ENCODE peak calls at places on chromosomes 12 and 14, in five cellular contexts. One of them, this sample, is unnamed.

GRCh38 chr12:15962760-15963159 is 51.6 kb downstream of the DERA start:
- DNase-seq in GM13977: no peak
- DNase-seq in H7: no peak
- DNase-seq in tibial artery: no peak
- DNase-seq in dermis microvascular lymphatic vessel endothelial cell: no peak
- DNase-seq in this sample: no peak

GRCh38 chr14:105505101-105505500 is 14.1 kb downstream of the TEDC1 start:
- DNase-seq in H7: peak
- DNase-seq in GM13977: no peak
- DNase-seq in dermis microvascular lymphatic vessel endothelial cell: no peak
- DNase-seq in tibial artery: no peak
- DNase-seq in this sample: no peak

GRCh38 chr14:96167224-96168148 is 37.2 kb upstream of the BDKRB2 start:
- DNase-seq in H7: no peak
- DNase-seq in GM13977: no peak
- DNase-seq in dermis microvascular lymphatic vessel endothelial cell: no peak
- DNase-seq in tibial artery: no peak
- DNase-seq in this sample: peak

GRCh38 chr14:67241416-67242362 is at the start of gene PALS1:
- DNase-seq in H7: peak
- DNase-seq in dermis microvascular lymphatic vessel endothelial cell: peak
- DNase-seq in GM13977: peak
- DNase-seq in tibial artery: peak
- DNase-seq in this sample: no peak

GRCh38 chr14:105030836-105031396 is 10.0 kb upstream of the CDCA4 start:
- DNase-seq in tibial artery: no peak
- DNase-seq in H7: no peak
- DNase-seq in GM13977: no peak
- DNase-seq in dermis microvascular lymphatic vessel endothelial cell: no peak
- DNase-seq in this sample: no peak

GRCh38 chr12:123389560-123390351 is 5.8 kb downstream of the KMT5A start:
- DNase-seq in tibial artery: no peak
- DNase-seq in dermis microvascular lymphatic vessel endothelial cell: no peak
- DNase-seq in GM13977: peak
- DNase-seq in H7: peak
- DNase-seq in this sample: peak

GRCh38 chr14:98704441-98704840 is 567.6 kb downstream of the BCL11B start:
- DNase-seq in dermis microvascular lymphatic vessel endothelial cell: no peak
- DNase-seq in H7: no peak
- DNase-seq in GM13977: no peak
- DNase-seq in tibial artery: no peak
- DNase-seq in this sample: no peak

GRCh38 chr12:120257041-120257821 is 8.3 kb downstream of the PXN start:
- DNase-seq in dermis microvascular lymphatic vessel endothelial cell: peak
- DNase-seq in GM13977: no peak
- DNase-seq in H7: peak
- DNase-seq in tibial artery: peak
- DNase-seq in this sample: no peak

GRCh38 chr14:72771561-72771960 is 122.3 kb downstream of the DPF3 start:
- DNase-seq in GM13977: no peak
- DNase-seq in tibial artery: no peak
- DNase-seq in H7: no peak
- DNase-seq in dermis microvascular lymphatic vessel endothelial cell: no peak
- DNase-seq in this sample: peak

GRCh38 chr12:51048601-51049369 is 658 bp downstream of the LETMD1 start:
- DNase-seq in tibial artery: no peak
- DNase-seq in GM13977: no peak
- DNase-seq in H7: no peak
- DNase-seq in dermis microvascular lymphatic vessel endothelial cell: no peak
- DNase-seq in this sample: no peak

GRCh38 chr12:24948452-24948815 is 467 bp downstream of the BCAT1 start:
- DNase-seq in H7: peak
- DNase-seq in tibial artery: no peak
- DNase-seq in GM13977: no peak
- DNase-seq in dermis microvascular lymphatic vessel endothelial cell: peak
- DNase-seq in this sample: no peak

GRCh38 chr12:5807090-5807414 is 138.0 kb downstream of the ANO2 start:
- DNase-seq in dermis microvascular lymphatic vessel endothelial cell: no peak
- DNase-seq in GM13977: no peak
- DNase-seq in tibial artery: no peak
- DNase-seq in H7: no peak
- DNase-seq in this sample: no peak

GRCh38 chr14:103716091-103716801 is 636 bp downstream of the ZFYVE21 start:
- DNase-seq in dermis microvascular lymphatic vessel endothelial cell: no peak
- DNase-seq in GM13977: peak
- DNase-seq in H7: peak
- DNase-seq in tibial artery: no peak
- DNase-seq in this sample: no peak

GRCh38 chr14:75523771-75524171 is 1.5 kb downstream of the BATF start:
- DNase-seq in tibial artery: no peak
- DNase-seq in GM13977: no peak
- DNase-seq in dermis microvascular lymphatic vessel endothelial cell: peak
- DNase-seq in H7: no peak
- DNase-seq in this sample: no peak

GRCh38 chr12:98660521-98660920 is 15.4 kb downstream of the APAF1 start:
- DNase-seq in tibial artery: no peak
- DNase-seq in dermis microvascular lymphatic vessel endothelial cell: no peak
- DNase-seq in H7: no peak
- DNase-seq in GM13977: no peak
- DNase-seq in this sample: no peak

GRCh38 chr14:104681689-104682074 is 7.7 kb upstream of the INF2 start:
- DNase-seq in GM13977: no peak
- DNase-seq in tibial artery: peak
- DNase-seq in dermis microvascular lymphatic vessel endothelial cell: no peak
- DNase-seq in H7: peak
- DNase-seq in this sample: peak

GRCh38 chr14:99522457-99522891 is 41.3 kb downstream of the CCNK start:
- DNase-seq in tibial artery: no peak
- DNase-seq in dermis microvascular lymphatic vessel endothelial cell: no peak
- DNase-seq in H7: no peak
- DNase-seq in GM13977: no peak
- DNase-seq in this sample: no peak

GRCh38 chr12:95788637-95789036 is 1.9 kb downstream of the NTN4 start:
- DNase-seq in tibial artery: no peak
- DNase-seq in dermis microvascular lymphatic vessel endothelial cell: peak
- DNase-seq in H7: no peak
- DNase-seq in GM13977: no peak
- DNase-seq in this sample: no peak

GRCh38 chr12:103626498-103626897 is 39.4 kb downstream of the STAB2 start:
- DNase-seq in tibial artery: peak
- DNase-seq in H7: peak
- DNase-seq in dermis microvascular lymphatic vessel endothelial cell: peak
- DNase-seq in GM13977: no peak
- DNase-seq in this sample: peak

GRCh38 chr14:37153483-37153882 is 18.9 kb downstream of the SLC25A21 start:
- DNase-seq in GM13977: no peak
- DNase-seq in H7: no peak
- DNase-seq in tibial artery: no peak
- DNase-seq in dermis microvascular lymphatic vessel endothelial cell: no peak
- DNase-seq in this sample: no peak

GRCh38 chr14:84361476-84361875 is 1168.5 kb upstream of the FLRT2 start:
- DNase-seq in H7: no peak
- DNase-seq in dermis microvascular lymphatic vessel endothelial cell: peak
- DNase-seq in GM13977: no peak
- DNase-seq in tibial artery: no peak
- DNase-seq in this sample: no peak

GRCh38 chr14:21317433-21317832 is 37.5 kb downstream of the RPGRIP1 start:
- DNase-seq in GM13977: peak
- DNase-seq in dermis microvascular lymphatic vessel endothelial cell: no peak
- DNase-seq in H7: no peak
- DNase-seq in tibial artery: no peak
- DNase-seq in this sample: no peak

GRCh38 chr14:69877492-69877891 is 1.7 kb upstream of the SMOC1 start:
- DNase-seq in H7: peak
- DNase-seq in tibial artery: no peak
- DNase-seq in dermis microvascular lymphatic vessel endothelial cell: peak
- DNase-seq in GM13977: peak
- DNase-seq in this sample: no peak

GRCh38 chr14:60807971-60808370 is 73.4 kb downstream of the MNAT1 start:
- DNase-seq in GM13977: no peak
- DNase-seq in H7: no peak
- DNase-seq in dermis microvascular lymphatic vessel endothelial cell: no peak
- DNase-seq in tibial artery: no peak
- DNase-seq in this sample: no peak

GRCh38 chr14:100566586-100566985 is 20.6 kb downstream of the BEGAIN start:
- DNase-seq in dermis microvascular lymphatic vessel endothelial cell: no peak
- DNase-seq in tibial artery: no peak
- DNase-seq in H7: no peak
- DNase-seq in GM13977: no peak
- DNase-seq in this sample: no peak

GRCh38 chr12:45232771-45233372 is 17.0 kb downstream of the ANO6 start:
- DNase-seq in GM13977: no peak
- DNase-seq in dermis microvascular lymphatic vessel endothelial cell: peak
- DNase-seq in H7: no peak
- DNase-seq in tibial artery: peak
- DNase-seq in this sample: no peak

GRCh38 chr14:49766839-49767238 is 1.1 kb upstream of the KLHDC2 start:
- DNase-seq in tibial artery: no peak
- DNase-seq in H7: peak
- DNase-seq in dermis microvascular lymphatic vessel endothelial cell: no peak
- DNase-seq in GM13977: peak
- DNase-seq in this sample: no peak

GRCh38 chr14:50062438-50063039 is 53.8 kb downstream of the VCPKMT start:
- DNase-seq in H7: peak
- DNase-seq in tibial artery: no peak
- DNase-seq in GM13977: no peak
- DNase-seq in dermis microvascular lymphatic vessel endothelial cell: peak
- DNase-seq in this sample: no peak

GRCh38 chr12:25725874-25726273 is 172.8 kb upstream of the LMNTD1 start:
- DNase-seq in H7: no peak
- DNase-seq in dermis microvascular lymphatic vessel endothelial cell: no peak
- DNase-seq in GM13977: no peak
- DNase-seq in tibial artery: no peak
- DNase-seq in this sample: no peak

GRCh38 chr14:24430682-24431568 is 1.2 kb downstream of the KHNYN start:
- DNase-seq in GM13977: peak
- DNase-seq in tibial artery: no peak
- DNase-seq in dermis microvascular lymphatic vessel endothelial cell: no peak
- DNase-seq in H7: peak
- DNase-seq in this sample: no peak

GRCh38 chr12:124456652-124457152 is 110.7 kb downstream of the NCOR2 start:
- DNase-seq in H7: no peak
- DNase-seq in dermis microvascular lymphatic vessel endothelial cell: no peak
- DNase-seq in tibial artery: no peak
- DNase-seq in GM13977: peak
- DNase-seq in this sample: no peak

GRCh38 chr12:123681605-123682004 is 10.7 kb downstream of the TCTN2 start:
- DNase-seq in H7: no peak
- DNase-seq in GM13977: peak
- DNase-seq in tibial artery: no peak
- DNase-seq in dermis microvascular lymphatic vessel endothelial cell: no peak
- DNase-seq in this sample: no peak

This sample was measured in ecto neural progenitor cell.